ENCODE peak calls at places on chromosomes 1 and 21, in four cellular contexts. H is mesothelial cell of epicardium, J is GM23248, G is fibroblast of pulmonary artery. R is an unnamed sample.

GRCh38 chr1:204885288-204885711 is 14.6 kb downstream of the NFASC start:
- DNase-seq in H (no peak), G (peak), J (peak), R (peak)

GRCh38 chr1:1303736-1304135 is 4.0 kb downstream of the ACAP3 start:
- DNase-seq in G (no peak), J (no peak), H (no peak), R (no peak)

GRCh38 chr1:43554444-43554992 is 23.8 kb downstream of the PTPRF start:
- DNase-seq in H (no peak), G (peak), J (peak), R (no peak)

GRCh38 chr1:44829506-44830384 is 13.3 kb downstream of the PTCH2 start:
- DNase-seq in H (no peak), J (no peak), G (no peak), R (no peak)

GRCh38 chr1:8671313-8671917 is 146.0 kb downstream of the RERE start:
- DNase-seq in G (peak), H (no peak), J (peak), R (peak)

GRCh38 chr21:39321424-39321823 is 8.0 kb upstream of the BRWD1 start:
- DNase-seq in J (no peak), H (no peak), G (no peak), R (no peak)

GRCh38 chr1:78038491-78038939 is 7.3 kb upstream of the GIPC2 start:
- DNase-seq in G (peak), J (peak), H (no peak), R (peak)

GRCh38 chr1:51214615-51215131 is 21.4 kb upstream of the RNF11 start:
- DNase-seq in J (peak), H (no peak), G (peak), R (no peak)

GRCh38 chr1:221548942-221549341 is 192.9 kb downstream of the DUSP10 start:
- DNase-seq in H (no peak), J (no peak), G (no peak), R (no peak)

GRCh38 chr1:234326493-234327366 is 46.5 kb upstream of the COA6 start:
- DNase-seq in J (peak), H (peak), G (peak), R (peak)

GRCh38 chr21:43699933-43700599 is 18.9 kb upstream of the PDXK start:
- DNase-seq in J (no peak), H (no peak), G (no peak), R (no peak)

GRCh38 chr1:6298940-6299465 is 38.1 kb upstream of the GPR153 start:
- DNase-seq in J (no peak), H (no peak), G (no peak), R (no peak)

GRCh38 chr1:176826265-176826664 is 338.2 kb downstream of the ASTN1 start:
- DNase-seq in J (no peak), G (no peak), H (no peak), R (no peak)

GRCh38 chr1:224123136-224123535 is 9.2 kb downstream of the FBXO28 start:
- DNase-seq in H (no peak), J (no peak), G (no peak), R (no peak)

R was measured in astrocyte of the cerebellum.